ENCODE peak calls at places on chromosome 5, in nine cellular contexts. K is NCI-H345; N is GM12891; Y is NCI-H1694; Z is DMS79; U is COR-L47; T is RPMI7951; A is left kidney; I is CD8-positive, alpha-beta memory T cell. D is an unnamed sample.

GRCh38 chr5:78813286-78813685 is 164.7 kb upstream of the LHFPL2 start:
- DNase-seq in K (no peak), N (no peak), Y (no peak), Z (no peak), U (no peak), T (no peak), A (no peak), I (no peak), D (no peak)

GRCh38 chr5:109939109-109939682 is 249.5 kb downstream of the MAN2A1 start:
- DNase-seq in K (no peak), N (no peak), Y (no peak), Z (no peak), U (no peak), T (peak; percentile 70), A (no peak), I (no peak), D (no peak)

GRCh38 chr5:78361226-78361993 is 993 bp downstream of the SCAMP1 start:
- DNase-seq in K (peak; percentile 53), N (peak; percentile 10), Y (peak; percentile 15), Z (peak; percentile 2), U (peak; percentile 59), T (peak; percentile 52), A (peak; percentile 76), I (no peak), D (no peak)

GRCh38 chr5:38670878-38671277 is 114.4 kb upstream of the LIFR start:
- DNase-seq in K (no peak), N (no peak), Y (no peak), Z (no peak), U (no peak), T (no peak), A (no peak), I (no peak), D (no peak)

GRCh38 chr5:20601678-20602100 is 613.7 kb upstream of the CDH18 start:
- DNase-seq in K (no peak), N (no peak), Y (no peak), Z (no peak), U (no peak), T (peak; percentile 89), A (no peak), I (no peak), D (no peak)

GRCh38 chr5:13218518-13218917 is 726.0 kb downstream of the DNAH5 start:
- DNase-seq in K (no peak), N (no peak), Y (no peak), Z (no peak), U (no peak), T (peak; percentile 61), A (peak; percentile 2), I (no peak), D (no peak)

GRCh38 chr5:77143998-77144836 is 57.1 kb upstream of the ZBED3 start:
- DNase-seq in K (peak; percentile 48), N (peak; percentile 31), Y (peak; percentile 31), Z (no peak), U (peak; percentile 64), T (peak; percentile 61), A (peak; percentile 87), I (peak; percentile 18), D (peak; percentile 57)

GRCh38 chr5:57416246-57416996 is 66.2 kb downstream of the ACTBL2 start:
- DNase-seq in K (no peak), N (no peak), Y (no peak), Z (peak; percentile 3), U (no peak), T (peak; percentile 78), A (peak; percentile 48), I (no peak), D (no peak)

GRCh38 chr5:6545770-6546690 is 86.8 kb downstream of the NSUN2 start:
- DNase-seq in K (peak; percentile 95), N (no peak), Y (no peak), Z (peak; percentile 57), U (peak; percentile 80), T (no peak), A (peak; percentile 9), I (no peak), D (no peak)

GRCh38 chr5:6962256-6962655 is 249.0 kb downstream of the TENT4A start:
- DNase-seq in K (no peak), N (no peak), Y (peak; percentile 98), Z (no peak), U (no peak), T (peak; percentile 17), A (peak; percentile 7), I (no peak), D (no peak)

GRCh38 chr5:169856571-169856970 is 123.7 kb downstream of the INSYN2B start:
- DNase-seq in K (no peak), N (no peak), Y (no peak), Z (no peak), U (no peak), T (peak; percentile 81), A (peak; percentile 10), I (no peak), D (no peak)

GRCh38 chr5:175517824-175518450 is 39.6 kb downstream of the SFXN1 start:
- DNase-seq in K (no peak), N (no peak), Y (no peak), Z (no peak), U (no peak), T (peak; percentile 87), A (no peak), I (no peak), D (peak; percentile 29)

GRCh38 chr5:34582364-34582763 is 73.8 kb upstream of the RAI14 start:
- DNase-seq in K (no peak), N (no peak), Y (no peak), Z (no peak), U (no peak), T (no peak), A (no peak), I (no peak), D (no peak)

GRCh38 chr5:54088081-54088480 is 222.3 kb downstream of the ARL15 start:
- DNase-seq in K (no peak), N (no peak), Y (no peak), Z (no peak), U (no peak), T (no peak), A (no peak), I (no peak), D (no peak)

GRCh38 chr5:136249678-136250266 is 56.8 kb upstream of the SMIM32 start:
- DNase-seq in K (peak; percentile 79), N (peak; percentile 12), Y (peak; percentile 8), Z (peak; percentile 12), U (peak; percentile 45), T (peak; percentile 51), A (peak; percentile 86), I (no peak), D (peak; percentile 28)

GRCh38 chr5:138092301-138092700 is 8.5 kb downstream of the WNT8A start:
- DNase-seq in K (no peak), N (no peak), Y (no peak), Z (no peak), U (no peak), T (no peak), A (no peak), I (no peak), D (no peak)

GRCh38 chr5:53023969-53024368 is 34.8 kb downstream of the ITGA2 start:
- DNase-seq in K (no peak), N (no peak), Y (no peak), Z (no peak), U (no peak), T (peak; percentile 65), A (no peak), I (no peak), D (peak; percentile 35)

GRCh38 chr5:73450672-73451217 is 2.2 kb upstream of the FOXD1 start:
- DNase-seq in K (no peak), N (no peak), Y (no peak), Z (no peak), U (no peak), T (no peak), A (peak; percentile 66), I (peak; percentile 26), D (no peak)

GRCh38 chr5:93010626-93011025 is 570.4 kb downstream of the NR2F1-AS1 start:
- DNase-seq in K (no peak), N (no peak), Y (no peak), Z (no peak), U (no peak), T (no peak), A (peak; percentile 79), I (no peak), D (no peak)

GRCh38 chr5:172705576-172706084 is 64.6 kb downstream of the NEURL1B start:
- DNase-seq in K (no peak), N (no peak), Y (no peak), Z (no peak), U (no peak), T (no peak), A (no peak), I (no peak), D (no peak)

GRCh38 chr5:53481887-53482716 is 1.7 kb downstream of the FST start:
- DNase-seq in K (peak; percentile 67), N (peak; percentile 52), Y (no peak), Z (no peak), U (no peak), T (peak; percentile 65), A (peak; percentile 74), I (peak; percentile 56), D (peak; percentile 70)

GRCh38 chr5:66324357-66324756 is 180.3 kb downstream of the SREK1 start:
- DNase-seq in K (peak; percentile 85), N (no peak), Y (peak; percentile 41), Z (peak; percentile 58), U (peak; percentile 92), T (no peak), A (no peak), I (no peak), D (no peak)

GRCh38 chr5:124865603-124866354 is 119.3 kb upstream of the ZNF608 start:
- DNase-seq in K (no peak), N (no peak), Y (no peak), Z (no peak), U (no peak), T (peak; percentile 22), A (peak; percentile 39), I (no peak), D (no peak)

GRCh38 chr5:89968870-89969472 is 440.6 kb downstream of the CETN3 start:
- DNase-seq in K (no peak), N (no peak), Y (no peak), Z (no peak), U (no peak), T (peak; percentile 11), A (peak; percentile 61), I (no peak), D (no peak)

GRCh38 chr5:172443441-172444109 is 10.8 kb downstream of the SH3PXD2B start:
- DNase-seq in K (no peak), N (no peak), Y (peak; percentile 90), Z (no peak), U (peak; percentile 26), T (peak; percentile 99), A (peak; percentile 13), I (no peak), D (no peak)

GRCh38 chr5:116778015-116778414 is 203.4 kb upstream of the SEMA6A start:
- DNase-seq in K (no peak), N (no peak), Y (peak; percentile 52), Z (no peak), U (no peak), T (no peak), A (peak; percentile 51), I (no peak), D (no peak)

GRCh38 chr5:126492939-126493338 is 69.7 kb downstream of the GRAMD2B start:
- DNase-seq in K (no peak), N (no peak), Y (no peak), Z (no peak), U (peak; percentile 7), T (peak; percentile 31), A (peak; percentile 57), I (no peak), D (no peak)

GRCh38 chr5:10351199-10351881 is 2.2 kb upstream of the MARCHF6 start:
- DNase-seq in K (peak; percentile 41), N (no peak), Y (peak; percentile 64), Z (no peak), U (no peak), T (peak; percentile 69), A (no peak), I (no peak), D (no peak)

GRCh38 chr5:19534751-19535150 is 453.2 kb downstream of the CDH18 start:
- DNase-seq in K (no peak), N (no peak), Y (no peak), Z (no peak), U (peak; percentile 36), T (peak; percentile 70), A (no peak), I (no peak), D (no peak)

GRCh38 chr5:157965989-157966388 is 107.0 kb upstream of the CLINT1 start:
- DNase-seq in K (no peak), N (no peak), Y (no peak), Z (no peak), U (no peak), T (no peak), A (no peak), I (no peak), D (no peak)

GRCh38 chr5:83484294-83484693 is 12.8 kb downstream of the VCAN start:
- DNase-seq in K (no peak), N (no peak), Y (no peak), Z (no peak), U (no peak), T (no peak), A (no peak), I (no peak), D (no peak)

D was measured in GM10248.